ENCODE peak calls at places on chromosomes 1 and 21, in four cellular contexts. One of them, this sample, is unnamed.

GRCh38 chr21:43703068-43703880 is 15.7 kb upstream of the PDXK start:
- DNase-seq in H1: no peak
- DNase-seq in GM12878: no peak
- DNase-seq in HepG2: peak
- DNase-seq in this sample: peak

GRCh38 chr1:47828965-47829364 is 168.2 kb downstream of the TRABD2B start:
- DNase-seq in H1: no peak
- DNase-seq in GM12878: no peak
- DNase-seq in HepG2: no peak
- DNase-seq in this sample: no peak

GRCh38 chr1:59290173-59290954 is 6.5 kb upstream of the FGGY start:
- DNase-seq in GM12878: no peak
- DNase-seq in H1: peak
- DNase-seq in HepG2: peak
- DNase-seq in this sample: peak

GRCh38 chr1:27102707-27103468 is 52.0 kb downstream of the SLC9A1 start:
- DNase-seq in HepG2: peak
- DNase-seq in H1: peak
- DNase-seq in GM12878: no peak
- DNase-seq in this sample: peak

GRCh38 chr1:34611571-34611970 is 143.3 kb upstream of the GJB5 start:
- DNase-seq in GM12878: no peak
- DNase-seq in H1: no peak
- DNase-seq in HepG2: no peak
- DNase-seq in this sample: no peak

GRCh38 chr21:36385233-36385908 is at the start of gene CHAF1B:
- DNase-seq in H1: peak
- DNase-seq in HepG2: peak
- DNase-seq in GM12878: no peak
- DNase-seq in this sample: peak

GRCh38 chr1:112524251-112524650 is 15.5 kb downstream of the WNT2B start:
- DNase-seq in H1: no peak
- DNase-seq in HepG2: no peak
- DNase-seq in GM12878: no peak
- DNase-seq in this sample: peak

GRCh38 chr1:231494439-231495110 is 33.9 kb upstream of the TSNAX start:
- DNase-seq in GM12878: no peak
- DNase-seq in HepG2: no peak
- DNase-seq in H1: no peak
- DNase-seq in this sample: no peak

GRCh38 chr1:47423872-47424271 is 7.8 kb downstream of the FOXE3 start:
- DNase-seq in GM12878: no peak
- DNase-seq in H1: no peak
- DNase-seq in HepG2: no peak
- DNase-seq in this sample: no peak

GRCh38 chr1:80892452-80892995 is 908.2 kb upstream of the ADGRL2 start:
- DNase-seq in GM12878: no peak
- DNase-seq in H1: no peak
- DNase-seq in HepG2: no peak
- DNase-seq in this sample: no peak

GRCh38 chr1:230744382-230744781 is 2.8 kb upstream of the CAPN9 start:
- DNase-seq in GM12878: no peak
- DNase-seq in H1: no peak
- DNase-seq in HepG2: no peak
- DNase-seq in this sample: no peak

GRCh38 chr1:166032901-166033371 is 133.9 kb downstream of the FAM78B start:
- DNase-seq in HepG2: no peak
- DNase-seq in GM12878: no peak
- DNase-seq in H1: no peak
- DNase-seq in this sample: no peak

GRCh38 chr1:5751171-5751556 is 241.1 kb downstream of the NPHP4 start:
- DNase-seq in GM12878: no peak
- DNase-seq in H1: no peak
- DNase-seq in HepG2: no peak
- DNase-seq in this sample: no peak

GRCh38 chr1:30232288-30232899 is 491.0 kb downstream of the MATN1 start:
- DNase-seq in H1: no peak
- DNase-seq in HepG2: peak
- DNase-seq in GM12878: no peak
- DNase-seq in this sample: peak

GRCh38 chr21:15007716-15008296 is 57.0 kb downstream of the NRIP1 start:
- DNase-seq in GM12878: no peak
- DNase-seq in H1: no peak
- DNase-seq in HepG2: no peak
- DNase-seq in this sample: no peak

GRCh38 chr1:177432897-177433296 is 262.1 kb downstream of the BRINP2 start:
- DNase-seq in GM12878: no peak
- DNase-seq in H1: no peak
- DNase-seq in HepG2: no peak
- DNase-seq in this sample: no peak

GRCh38 chr1:172143384-172144025 is 277.0 kb upstream of the C1orf105 start:
- DNase-seq in GM12878: no peak
- DNase-seq in H1: no peak
- DNase-seq in HepG2: no peak
- DNase-seq in this sample: no peak

GRCh38 chr1:77688939-77689338 is 6.5 kb upstream of the ZZZ3 start:
- DNase-seq in GM12878: no peak
- DNase-seq in HepG2: no peak
- DNase-seq in H1: no peak
- DNase-seq in this sample: no peak

GRCh38 chr1:8880068-8880676 is 1.7 kb upstream of the ENO1 start:
- DNase-seq in HepG2: peak
- DNase-seq in GM12878: no peak
- DNase-seq in H1: no peak
- DNase-seq in this sample: no peak
- TF ChIP-seq ZNF274 in HepG2: no peak
- TF ChIP-seq ZNF274 in GM12878: no peak
- TF ChIP-seq ZNF274 in H1: no peak
- TF ChIP-seq ZNF274 in this sample: no peak

GRCh38 chr1:161121042-161121441 is 3.1 kb downstream of the NIT1 start:
- DNase-seq in GM12878: no peak
- DNase-seq in HepG2: no peak
- DNase-seq in H1: no peak
- DNase-seq in this sample: no peak

GRCh38 chr1:161119017-161119378 is 1.1 kb downstream of the NIT1 start:
- DNase-seq in GM12878: no peak
- DNase-seq in HepG2: no peak
- DNase-seq in H1: no peak
- DNase-seq in this sample: no peak

GRCh38 chr1:161121838-161122237 is 3.9 kb downstream of the NIT1 start:
- DNase-seq in HepG2: no peak
- DNase-seq in H1: no peak
- DNase-seq in GM12878: no peak
- DNase-seq in this sample: no peak

GRCh38 chr1:161117681-161118581 is at the start of the genes NIT1 and PFDN2:
- DNase-seq in GM12878: peak
- DNase-seq in H1: peak
- DNase-seq in HepG2: peak
- DNase-seq in this sample: peak

GRCh38 chr1:161119379-161120061 is 1.6 kb downstream of the NIT1 start:
- DNase-seq in HepG2: no peak
- DNase-seq in GM12878: no peak
- DNase-seq in H1: no peak
- DNase-seq in this sample: no peak
- TF ChIP-seq SUZ12 in HepG2: no peak
- TF ChIP-seq SUZ12 in GM12878: no peak
- TF ChIP-seq SUZ12 in H1: no peak
- TF ChIP-seq SUZ12 in this sample: no peak

DNA sequence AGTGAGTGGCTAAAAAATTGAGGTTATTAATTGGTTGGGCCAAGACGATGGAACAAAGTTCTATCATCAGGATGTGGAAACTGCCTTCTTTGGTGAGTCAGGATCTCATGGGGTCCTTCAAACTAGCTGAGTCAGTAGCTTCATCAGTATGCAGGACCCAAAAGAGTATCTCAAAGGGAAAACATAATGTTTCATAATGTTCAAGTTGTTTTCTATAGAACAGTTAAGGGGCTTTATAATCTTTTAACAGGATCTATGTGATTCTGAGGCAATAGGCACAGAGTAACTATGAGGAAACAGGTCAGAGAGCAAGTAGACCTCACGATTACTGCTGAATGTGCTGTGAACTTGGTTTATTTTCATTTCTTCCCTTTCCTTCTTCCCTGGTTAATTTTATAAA is 3.2 kb upstream of the OLFML2B start:
- DNase-seq in HepG2: no peak
- DNase-seq in GM12878: no peak
- DNase-seq in H1: no peak
- DNase-seq in this sample: no peak
- TF ChIP-seq YY1 in HepG2: no peak
- TF ChIP-seq YY1 in GM12878: no peak
- TF ChIP-seq YY1 in H1: no peak
- TF ChIP-seq YY1 in this sample: no peak

GRCh38 chr1:228141082-228141870 is 1.2 kb downstream of the GUK1 start:
- DNase-seq in HepG2: no peak
- DNase-seq in H1: no peak
- DNase-seq in GM12878: no peak
- DNase-seq in this sample: no peak
- TF ChIP-seq ZNF274 in HepG2: no peak
- TF ChIP-seq ZNF274 in H1: no peak
- TF ChIP-seq ZNF274 in GM12878: no peak
- TF ChIP-seq ZNF274 in this sample: no peak

GRCh38 chr21:27363719-27364479 is 397.0 kb upstream of the ADAMTS5 start:
- DNase-seq in GM12878: no peak
- DNase-seq in H1: no peak
- DNase-seq in HepG2: no peak
- DNase-seq in this sample: no peak
- TF ChIP-seq SUZ12 in GM12878: no peak
- TF ChIP-seq SUZ12 in H1: no peak
- TF ChIP-seq SUZ12 in HepG2: no peak
- TF ChIP-seq SUZ12 in this sample: no peak

GRCh38 chr1:43452789-43453441 is 816 bp downstream of the HYI start:
- DNase-seq in HepG2: no peak
- DNase-seq in H1: no peak
- DNase-seq in GM12878: no peak
- DNase-seq in this sample: no peak
- TF ChIP-seq YY1 in HepG2: no peak
- TF ChIP-seq YY1 in H1: no peak
- TF ChIP-seq YY1 in GM12878: no peak
- TF ChIP-seq YY1 in this sample: no peak

GRCh38 chr21:39106881-39107462 is 76.3 kb downstream of the PSMG1 start:
- DNase-seq in GM12878: no peak
- DNase-seq in H1: no peak
- DNase-seq in HepG2: no peak
- DNase-seq in this sample: no peak

GRCh38 chr21:39105836-39106235 is 77.4 kb downstream of the PSMG1 start:
- DNase-seq in HepG2: no peak
- DNase-seq in GM12878: no peak
- DNase-seq in H1: no peak
- DNase-seq in this sample: no peak

GRCh38 chr21:39103689-39104088 is 79.6 kb downstream of the PSMG1 start:
- DNase-seq in GM12878: no peak
- DNase-seq in HepG2: no peak
- DNase-seq in H1: no peak
- DNase-seq in this sample: no peak

GRCh38 chr21:39105341-39105765 is 77.9 kb downstream of the PSMG1 start:
- DNase-seq in HepG2: peak
- DNase-seq in GM12878: no peak
- DNase-seq in H1: no peak
- DNase-seq in this sample: no peak

DNA sequence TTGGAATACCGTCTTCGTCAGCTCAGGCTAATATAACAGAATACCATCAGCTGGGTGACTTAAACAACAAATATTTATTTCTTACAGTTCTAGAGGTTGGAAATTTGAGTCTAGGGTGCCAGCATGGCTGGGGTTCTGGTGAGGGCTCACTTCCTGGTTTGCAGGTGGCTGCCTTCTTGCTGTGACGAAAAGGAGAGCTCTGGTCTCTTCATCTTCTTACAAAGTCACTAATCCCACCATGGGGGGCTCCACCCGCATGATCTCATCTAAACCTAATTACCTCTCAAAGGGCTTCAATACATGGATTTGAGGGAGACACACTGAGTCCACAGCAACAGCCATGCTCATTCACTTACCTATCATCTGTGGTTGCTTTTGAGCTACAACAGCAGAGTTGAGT is 78.3 kb downstream of the PSMG1 start:
- DNase-seq in HepG2: no peak
- DNase-seq in H1: no peak
- DNase-seq in GM12878: no peak
- DNase-seq in this sample: no peak
- TF ChIP-seq ZNF274 in HepG2: no peak
- TF ChIP-seq ZNF274 in H1: no peak
- TF ChIP-seq ZNF274 in GM12878: no peak
- TF ChIP-seq ZNF274 in this sample: no peak

DNA sequence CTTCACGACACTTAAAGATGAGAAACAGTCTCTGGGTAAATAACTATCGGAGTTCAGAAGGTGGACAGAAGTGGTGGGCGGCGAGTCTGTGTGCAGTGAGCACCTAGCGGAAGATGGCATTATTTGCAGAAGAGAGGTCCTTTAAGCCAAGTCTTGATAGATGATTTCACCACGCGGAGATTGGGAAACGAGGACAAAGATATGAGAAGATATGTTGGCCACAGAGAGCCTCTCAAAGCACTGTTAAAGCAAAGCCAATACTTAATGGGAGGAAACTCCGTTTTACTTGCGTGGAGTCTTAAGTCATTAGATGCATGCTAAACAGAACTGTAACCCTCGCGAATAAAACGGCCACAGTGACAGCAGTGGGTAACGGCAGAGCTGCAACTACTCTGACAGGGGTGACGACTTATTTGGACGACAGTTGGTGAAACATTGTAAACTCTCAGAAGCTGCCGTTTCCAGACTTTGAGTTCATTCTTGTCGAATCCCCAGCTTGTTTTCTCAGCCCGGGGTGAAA is 576 bp upstream of the CEP350 start:
- DNase-seq in HepG2: peak
- DNase-seq in GM12878: no peak
- DNase-seq in H1: no peak
- DNase-seq in this sample: no peak
- TF ChIP-seq SUZ12 in HepG2: no peak
- TF ChIP-seq SUZ12 in GM12878: no peak
- TF ChIP-seq SUZ12 in H1: no peak
- TF ChIP-seq SUZ12 in this sample: no peak

GRCh38 chr1:209884665-209885117 is 53.3 kb upstream of the SYT14 start:
- DNase-seq in H1: no peak
- DNase-seq in GM12878: peak
- DNase-seq in HepG2: peak
- DNase-seq in this sample: no peak
- TF ChIP-seq YY1 in H1: no peak
- TF ChIP-seq YY1 in GM12878: no peak
- TF ChIP-seq YY1 in HepG2: no peak
- TF ChIP-seq YY1 in this sample: no peak